ENCODE peak calls at places on chromosomes 4 and X, in four cellular contexts. One of them, this sample, is unnamed. For H3K4me1, the result is how much of the 10 kb centered on the place peaks cover.

GRCh38 chr4:109211671-109212070 is 90.8 kb downstream of the COL25A1 start:
- DNase-seq in OCI-LY7: no peak
- DNase-seq in MM.1S: no peak
- DNase-seq in HCT116: no peak
- DNase-seq in this sample: no peak

GRCh38 chrX:70289793-70290770 is at the start of the genes KIF4A and PDZD11:
- DNase-seq in OCI-LY7: peak
- DNase-seq in MM.1S: peak
- DNase-seq in HCT116: peak
- DNase-seq in this sample: peak

GRCh38 chr4:8159522-8160232 is 1.1 kb upstream of the ABLIM2 start:
- DNase-seq in OCI-LY7: no peak
- DNase-seq in MM.1S: no peak
- DNase-seq in HCT116: no peak
- DNase-seq in this sample: no peak

GRCh38 chr4:107734120-107734519 is 14.1 kb upstream of the PAPSS1 start:
- DNase-seq in OCI-LY7: peak
- DNase-seq in MM.1S: no peak
- DNase-seq in HCT116: no peak
- DNase-seq in this sample: peak

GRCh38 chr4:101346562-101347266 is 612 bp downstream of the PPP3CA start:
- DNase-seq in OCI-LY7: peak
- DNase-seq in MM.1S: peak
- DNase-seq in HCT116: no peak
- DNase-seq in this sample: peak

GRCh38 chr4:25697516-25697915 is 41.9 kb downstream of the SLC34A2 start:
- DNase-seq in OCI-LY7: no peak
- DNase-seq in MM.1S: no peak
- DNase-seq in HCT116: no peak
- DNase-seq in this sample: no peak

GRCh38 chrX:71171110-71171801 is 26.6 kb downstream of the NLGN3 start:
- DNase-seq in OCI-LY7: no peak
- DNase-seq in MM.1S: no peak
- DNase-seq in HCT116: no peak
- DNase-seq in this sample: no peak

GRCh38 chr4:101753702-101754101 is 36.8 kb upstream of the BANK1 start:
- DNase-seq in OCI-LY7: no peak
- DNase-seq in MM.1S: no peak
- DNase-seq in HCT116: no peak
- DNase-seq in this sample: no peak

GRCh38 chrX:154467556-154467955 is 9.5 kb downstream of the PLXNA3 start:
- DNase-seq in OCI-LY7: no peak
- DNase-seq in MM.1S: no peak
- DNase-seq in HCT116: no peak
- DNase-seq in this sample: no peak

GRCh38 chr4:5685296-5685695 is 23.1 kb downstream of the EVC2 start:
- DNase-seq in OCI-LY7: no peak
- DNase-seq in MM.1S: no peak
- DNase-seq in HCT116: no peak
- DNase-seq in this sample: no peak

GRCh38 chr4:62288803-62289541 is 1088.8 kb downstream of the ADGRL3 start:
- DNase-seq in OCI-LY7: no peak
- DNase-seq in MM.1S: no peak
- DNase-seq in HCT116: no peak
- DNase-seq in this sample: peak

GRCh38 chr4:68855771-68856170 is 40.0 kb downstream of the UGT2B10 start:
- DNase-seq in OCI-LY7: no peak
- DNase-seq in MM.1S: no peak
- DNase-seq in HCT116: no peak
- DNase-seq in this sample: no peak

GRCh38 chr4:163330828-163331628 is 1.4 kb downstream of the NPY1R start:
- DNase-seq in OCI-LY7: no peak
- DNase-seq in MM.1S: no peak
- DNase-seq in HCT116: no peak
- DNase-seq in this sample: no peak

GRCh38 chr4:94889961-94890360 is 132.2 kb downstream of the BMPR1B start:
- DNase-seq in OCI-LY7: no peak
- DNase-seq in MM.1S: no peak
- DNase-seq in HCT116: no peak
- DNase-seq in this sample: no peak

GRCh38 chr4:87896020-87896621 is 63.4 kb downstream of the MEPE start:
- DNase-seq in OCI-LY7: no peak
- DNase-seq in MM.1S: no peak
- DNase-seq in HCT116: peak
- DNase-seq in this sample: no peak

GRCh38 chr4:40270609-40271008 is 64.5 kb upstream of the CHRNA9 start:
- DNase-seq in OCI-LY7: no peak
- DNase-seq in MM.1S: no peak
- DNase-seq in HCT116: no peak
- DNase-seq in this sample: no peak

GRCh38 chr4:72959411-72959810 is 110.1 kb downstream of the COX18 start:
- DNase-seq in OCI-LY7: no peak
- DNase-seq in MM.1S: no peak
- DNase-seq in HCT116: no peak
- DNase-seq in this sample: no peak

GRCh38 chrX:38807873-38808272 is 6.6 kb downstream of the MID1IP1 start:
- DNase-seq in OCI-LY7: peak
- DNase-seq in MM.1S: no peak
- DNase-seq in HCT116: no peak
- DNase-seq in this sample: no peak

GRCh38 chrX:96846841-96847240 is 36.9 kb upstream of the RPA4 start:
- DNase-seq in OCI-LY7: no peak
- DNase-seq in MM.1S: no peak
- DNase-seq in HCT116: no peak
- DNase-seq in this sample: peak

GRCh38 chr4:140595065-140595464 is 26.3 kb upstream of the UCP1 start:
- DNase-seq in OCI-LY7: peak
- DNase-seq in MM.1S: peak
- DNase-seq in HCT116: peak
- DNase-seq in this sample: peak

GRCh38 chr4:187020681-187021080 is 297.0 kb upstream of the FAT1 start:
- DNase-seq in OCI-LY7: no peak
- DNase-seq in MM.1S: no peak
- DNase-seq in HCT116: no peak
- DNase-seq in this sample: no peak

GRCh38 chrX:12137982-12138365 is 299 bp upstream of the FRMPD4 start:
- DNase-seq in OCI-LY7: no peak
- DNase-seq in MM.1S: no peak
- DNase-seq in HCT116: no peak
- DNase-seq in this sample: peak

GRCh38 chr4:176872461-176872860 is 79.7 kb upstream of the VEGFC start:
- DNase-seq in OCI-LY7: no peak
- DNase-seq in MM.1S: no peak
- DNase-seq in HCT116: no peak
- DNase-seq in this sample: no peak

GRCh38 chr4:105992641-105993305 is 97.5 kb downstream of the NPNT start:
- DNase-seq in OCI-LY7: no peak
- DNase-seq in MM.1S: no peak
- DNase-seq in HCT116: no peak
- DNase-seq in this sample: no peak

GRCh38 chr4:64399313-64400109 is 9.7 kb downstream of the TECRL start:
- DNase-seq in OCI-LY7: no peak
- DNase-seq in MM.1S: no peak
- DNase-seq in HCT116: no peak
- DNase-seq in this sample: no peak

GRCh38 chrX:150768580-150769190 is 75.5 kb downstream of the MTMR1 start:
- DNase-seq in OCI-LY7: no peak
- DNase-seq in MM.1S: no peak
- DNase-seq in HCT116: no peak
- DNase-seq in this sample: no peak

GRCh38 chr4:107780665-107781064 is 44.1 kb upstream of the SGMS2 start:
- DNase-seq in OCI-LY7: peak
- DNase-seq in MM.1S: no peak
- DNase-seq in HCT116: peak
- DNase-seq in this sample: peak

GRCh38 chr4:153114771-153115321 is 89.4 kb upstream of the TRIM2 start:
- DNase-seq in OCI-LY7: no peak
- DNase-seq in MM.1S: no peak
- DNase-seq in HCT116: peak
- DNase-seq in this sample: no peak

GRCh38 chr4:186249785-186250739 is 15.9 kb upstream of the F11 start:
- DNase-seq in OCI-LY7: no peak
- DNase-seq in MM.1S: peak
- DNase-seq in HCT116: no peak
- DNase-seq in this sample: no peak

GRCh38 chrX:109773374-109773773 is 40.3 kb upstream of the ACSL4 start:
- DNase-seq in OCI-LY7: no peak
- DNase-seq in MM.1S: no peak
- DNase-seq in HCT116: no peak
- DNase-seq in this sample: no peak

GRCh38 chrX:69493193-69493592 is 10.9 kb upstream of the NALF2 start:
- DNase-seq in OCI-LY7: peak
- DNase-seq in MM.1S: peak
- DNase-seq in HCT116: peak
- DNase-seq in this sample: peak

GRCh38 chr4:82223715-82224114 is 150.1 kb downstream of the HNRNPD start:
- DNase-seq in OCI-LY7: peak
- DNase-seq in MM.1S: peak
- DNase-seq in HCT116: no peak
- DNase-seq in this sample: no peak

GRCh38 chrX:105876658-105877057 is 54.3 kb downstream of the NRK start:
- DNase-seq in OCI-LY7: peak
- DNase-seq in MM.1S: peak
- DNase-seq in HCT116: peak
- DNase-seq in this sample: peak

GRCh38 chr4:26135331-26135730 is 185.5 kb upstream of the RBPJ start:
- DNase-seq in OCI-LY7: no peak
- DNase-seq in MM.1S: no peak
- DNase-seq in HCT116: no peak
- DNase-seq in this sample: no peak

GRCh38 chr4:181597766-181598165 is 645.4 kb upstream of the TENM3 start:
- DNase-seq in OCI-LY7: no peak
- DNase-seq in MM.1S: no peak
- DNase-seq in HCT116: no peak
- DNase-seq in this sample: no peak

GRCh38 chr4:70892086-70892769 is 9.9 kb upstream of the MOB1B start:
- DNase-seq in OCI-LY7: no peak
- DNase-seq in MM.1S: no peak
- DNase-seq in HCT116: no peak
- DNase-seq in this sample: no peak

DNA sequence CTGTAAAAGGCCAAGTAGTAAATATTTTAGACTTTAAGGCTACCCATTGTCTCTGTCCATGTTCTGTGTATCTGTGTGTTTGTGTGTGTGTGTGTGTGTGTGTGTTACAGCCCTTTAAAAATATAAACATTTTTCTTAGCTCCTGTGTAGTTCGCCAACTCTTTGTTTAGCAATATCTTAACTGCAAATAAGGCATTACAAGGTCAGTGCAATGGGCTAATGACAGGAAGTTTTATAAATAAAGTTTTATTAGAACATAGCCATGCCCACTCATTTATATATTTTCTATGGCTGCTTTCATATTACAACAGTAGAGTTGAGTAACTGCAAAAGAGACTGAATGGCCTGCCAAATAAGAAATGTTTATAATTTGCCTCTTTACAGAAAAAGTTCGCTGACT is 5.9 kb upstream of the SLC7A11 start:
- DNase-seq in OCI-LY7: no peak
- DNase-seq in MM.1S: no peak
- DNase-seq in HCT116: no peak
- DNase-seq in this sample: no peak
- H3K4me1 ChIP-seq in OCI-LY7: under half
- H3K4me1 ChIP-seq in MM.1S: under half
- H3K4me1 ChIP-seq in HCT116: under half
- H3K4me1 ChIP-seq in this sample: under half

GRCh38 chr4:14566518-14566917 is 435.8 kb upstream of the CPEB2 start:
- DNase-seq in OCI-LY7: no peak
- DNase-seq in MM.1S: peak
- DNase-seq in HCT116: no peak
- DNase-seq in this sample: no peak
- TF ChIP-seq EZH2phosphoT487 in OCI-LY7: no peak
- TF ChIP-seq EZH2phosphoT487 in MM.1S: no peak
- TF ChIP-seq EZH2phosphoT487 in HCT116: no peak
- TF ChIP-seq EZH2phosphoT487 in this sample: no peak

DNA sequence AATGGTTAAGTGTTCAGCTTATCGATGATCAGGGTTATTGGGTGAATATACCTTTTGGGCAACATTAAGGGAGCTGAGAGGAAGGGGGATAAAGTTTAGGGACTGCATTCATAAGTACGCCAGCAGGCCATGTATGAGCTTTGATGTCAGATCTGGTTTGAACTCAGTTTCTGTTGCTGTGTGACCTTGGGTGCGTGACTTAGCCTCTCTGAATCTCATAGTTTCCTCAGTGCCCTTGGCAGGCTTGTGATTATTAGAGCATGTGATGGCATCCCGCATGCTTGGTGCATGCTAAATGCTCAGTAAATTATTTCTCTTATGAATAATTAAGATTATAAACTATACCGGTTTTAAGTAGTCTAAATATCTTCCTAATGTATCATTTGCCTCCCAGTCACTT is 3.7 kb downstream of the TBC1D14 start:
- DNase-seq in OCI-LY7: no peak
- DNase-seq in MM.1S: no peak
- DNase-seq in HCT116: no peak
- DNase-seq in this sample: no peak
- H3K4me1 ChIP-seq in OCI-LY7: under half
- H3K4me1 ChIP-seq in MM.1S: under half
- H3K4me1 ChIP-seq in HCT116: half or more
- H3K4me1 ChIP-seq in this sample: under half

DNA sequence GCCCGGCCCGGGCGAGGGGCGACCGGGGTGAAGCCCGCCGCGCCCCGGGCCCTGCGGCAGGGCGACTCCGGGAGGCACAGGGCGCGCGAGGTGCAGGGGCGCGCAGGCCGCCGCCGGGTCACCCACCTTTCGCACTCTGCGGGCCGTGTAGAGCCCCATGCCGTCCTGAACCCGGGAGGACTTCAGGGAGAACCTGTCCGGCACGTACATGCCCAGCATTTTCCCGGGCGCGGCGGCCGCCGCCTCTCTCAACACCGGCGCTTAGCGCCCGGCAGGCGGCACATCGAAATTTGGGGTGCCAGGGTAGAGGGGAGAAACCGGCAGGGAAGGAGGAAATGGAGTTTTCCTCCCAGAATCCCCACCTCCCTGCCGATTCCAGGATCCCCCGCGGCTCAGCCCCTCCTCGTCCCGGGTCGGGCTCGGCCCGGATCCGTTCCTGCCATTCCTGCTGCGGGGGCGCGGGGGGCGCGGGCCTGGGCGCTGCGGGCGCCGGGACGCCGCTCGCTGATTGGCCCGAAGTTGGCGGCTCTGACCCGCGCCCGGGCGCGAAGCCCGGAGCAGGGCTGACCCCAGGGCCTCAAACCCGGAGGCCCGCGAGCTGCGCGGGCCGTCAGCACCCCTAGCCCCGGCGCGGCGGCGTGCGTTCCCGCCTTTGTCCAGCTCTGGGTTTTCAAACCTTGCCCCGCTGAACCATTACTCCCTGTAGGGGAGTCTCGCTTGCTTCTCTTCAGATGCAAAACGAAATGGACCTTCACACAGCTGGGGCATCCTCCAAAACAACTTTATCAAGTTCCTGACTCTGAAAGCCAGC is at the start of gene PRDM5:
- DNase-seq in OCI-LY7: no peak
- DNase-seq in MM.1S: peak
- DNase-seq in HCT116: no peak
- DNase-seq in this sample: peak
- TF ChIP-seq EZH2phosphoT487 in OCI-LY7: no peak
- TF ChIP-seq EZH2phosphoT487 in MM.1S: no peak
- TF ChIP-seq EZH2phosphoT487 in HCT116: no peak
- TF ChIP-seq EZH2phosphoT487 in this sample: peak

This sample was measured in neural progenitor cell.